ENCODE peak calls at places on chromosomes 13 and 19, in eight cellular contexts. Z is glutamatergic neuron, X is anterior cingulate cortex, I is GDM1, G is T-helper 1 cell, V is BJ, N is NCI-H1092, A is progenitor cell of endocrine pancreas. W is an unnamed sample.

GRCh38 chr19:50551713-50552187 is 16.5 kb downstream of the LRRC4B start:
- DNase-seq in Z (no peak), X (peak), I (no peak), G (no peak), V (no peak), N (no peak), A (no peak), W (no peak)

GRCh38 chr19:44747739-44748425 is 626 bp upstream of the BCL3 start:
- DNase-seq in Z (no peak), X (peak), I (peak), G (no peak), V (no peak), N (no peak), A (no peak), W (no peak)

GRCh38 chr19:41192574-41193419 is at the start of gene CYP2S1:
- DNase-seq in Z (peak), X (no peak), I (peak), G (no peak), V (no peak), N (no peak), A (peak), W (no peak)

GRCh38 chr19:31745731-31746130 is 396.5 kb upstream of the TSHZ3 start:
- DNase-seq in Z (no peak), X (no peak), I (no peak), G (no peak), V (no peak), N (no peak), A (no peak), W (no peak)

GRCh38 chr19:19171821-19172532 is 1.9 kb upstream of the MEF2B start:
- DNase-seq in Z (no peak), X (no peak), I (no peak), G (no peak), V (no peak), N (no peak), A (no peak), W (no peak)

GRCh38 chr13:100059827-100060226 is 29.1 kb upstream of the PCCA start:
- DNase-seq in Z (no peak), X (no peak), I (no peak), G (no peak), V (no peak), N (no peak), A (no peak), W (no peak)

GRCh38 chr19:1251503-1252220 is 3.3 kb downstream of the MIDN start:
- DNase-seq in Z (no peak), X (no peak), I (peak), G (no peak), V (no peak), N (no peak), A (no peak), W (no peak)

GRCh38 chr19:15640294-15640903 is at the start of gene CYP4F3:
- DNase-seq in Z (no peak), X (no peak), I (no peak), G (no peak), V (no peak), N (peak), A (no peak), W (no peak)

GRCh38 chr13:30697177-30697953 is 38.0 kb upstream of the ALOX5AP start:
- DNase-seq in Z (no peak), X (no peak), I (no peak), G (no peak), V (no peak), N (no peak), A (no peak), W (no peak)

GRCh38 chr19:43872547-43873336 is 45.6 kb downstream of the ZNF283 start:
- DNase-seq in Z (no peak), X (no peak), I (no peak), G (no peak), V (no peak), N (no peak), A (no peak), W (no peak)

GRCh38 chr13:30381049-30381448 is 41.2 kb upstream of the UBE2L5 start:
- DNase-seq in Z (no peak), X (no peak), I (no peak), G (no peak), V (no peak), N (no peak), A (no peak), W (no peak)

GRCh38 chr19:15402411-15403150 is 16.2 kb downstream of the AKAP8L start:
- DNase-seq in Z (no peak), X (no peak), I (no peak), G (no peak), V (no peak), N (no peak), A (no peak), W (no peak)

GRCh38 chr19:18768997-18769891 is 21.9 kb downstream of the COMP start:
- DNase-seq in Z (peak), X (no peak), I (no peak), G (no peak), V (no peak), N (no peak), A (no peak), W (no peak)

GRCh38 chr13:100954430-100955361 is 280.1 kb upstream of the TMTC4 start:
- DNase-seq in Z (no peak), X (no peak), I (no peak), G (no peak), V (no peak), N (peak), A (no peak), W (no peak)

GRCh38 chr19:52196256-52196967 is 6.6 kb downstream of the PPP2R1A start:
- DNase-seq in Z (no peak), X (no peak), I (no peak), G (no peak), V (no peak), N (no peak), A (no peak), W (no peak)

W was measured in HFF-Myc.